ENCODE peak calls at places on chromosomes 3 and 15, in eight cellular contexts. Q is IMR-90, X is ovary, I is adrenal gland, L is uterus, Z is upper lobe of left lung, G is A549, W is heart left ventricle. R is an unnamed sample.
A peak's percentile ranks its signal among the peaks of the same experiment; 100 is the strongest.

GRCh38 chr3:100928638-100929428 is 64.4 kb downstream of the ABI3BP start:
- DNase-seq in Q (peak; percentile 95), X (no peak), I (no peak), L (no peak), Z (no peak), G (peak; percentile 76), W (no peak), R (no peak)

GRCh38 chr3:173065543-173065970 is 75.5 kb downstream of the SPATA16 start:
- DNase-seq in Q (peak; percentile 6), X (no peak), I (no peak), L (no peak), Z (no peak), G (no peak), W (no peak), R (no peak)

GRCh38 chr15:79474252-79474651 is 42.1 kb downstream of the MINAR1 start:
- DNase-seq in Q (peak; percentile 31), X (no peak), I (no peak), L (no peak), Z (no peak), G (no peak), W (no peak), R (no peak)

GRCh38 chr15:52503788-52504496 is 24.7 kb downstream of the MYO5A start:
- DNase-seq in Q (peak; percentile 86), X (no peak), I (no peak), L (no peak), Z (no peak), G (no peak), W (no peak), R (no peak)

GRCh38 chr3:195154793-195155535 is 116.0 kb downstream of the XXYLT1 start:
- DNase-seq in Q (peak; percentile 97), X (peak; percentile 94), I (peak; percentile 91), L (peak; percentile 93), Z (peak; percentile 89), G (no peak), W (peak; percentile 92), R (peak; percentile 88)

GRCh38 chr3:150218236-150218635 is 189.9 kb upstream of the TSC22D2 start:
- DNase-seq in Q (no peak), X (no peak), I (no peak), L (no peak), Z (no peak), G (no peak), W (no peak), R (no peak)

GRCh38 chr3:71847794-71848193 is 62.8 kb upstream of the PROK2 start:
- DNase-seq in Q (no peak), X (no peak), I (no peak), L (no peak), Z (no peak), G (no peak), W (no peak), R (no peak)

GRCh38 chr3:15055019-15055557 is 10.0 kb downstream of the MRPS25 start:
- DNase-seq in Q (peak; percentile 59), X (no peak), I (no peak), L (no peak), Z (no peak), G (no peak), W (no peak), R (no peak)

GRCh38 chr3:48952510-48953118 is 34.0 kb downstream of the ARIH2 start:
- DNase-seq in Q (no peak), X (no peak), I (peak; percentile 33), L (no peak), Z (peak; percentile 34), G (peak; percentile 19), W (no peak), R (peak; percentile 68)

GRCh38 chr15:42490246-42490742 is 647 bp downstream of the ZNF106 start:
- DNase-seq in Q (peak; percentile 4), X (no peak), I (no peak), L (no peak), Z (no peak), G (no peak), W (no peak), R (no peak)

GRCh38 chr3:45123841-45124269 is 22.3 kb downstream of the CDCP1 start:
- DNase-seq in Q (peak; percentile 91), X (no peak), I (no peak), L (peak; percentile 82), Z (no peak), G (peak; percentile 70), W (no peak), R (no peak)

GRCh38 chr3:181727122-181728036 is 15.7 kb downstream of the SOX2 start:
- DNase-seq in Q (no peak), X (no peak), I (no peak), L (no peak), Z (no peak), G (no peak), W (no peak), R (no peak)

GRCh38 chr3:11480663-11481298 is 162.9 kb downstream of the VGLL4 start:
- DNase-seq in Q (no peak), X (no peak), I (no peak), L (peak; percentile 83), Z (no peak), G (no peak), W (no peak), R (peak; percentile 27)

GRCh38 chr3:82133070-82133606 is 371.7 kb upstream of the GBE1 start:
- DNase-seq in Q (peak; percentile 63), X (peak; percentile 47), I (peak; percentile 73), L (peak; percentile 38), Z (peak; percentile 54), G (peak; percentile 65), W (peak; percentile 60), R (peak; percentile 69)

GRCh38 chr3:66991478-66991877 is 6.6 kb upstream of the KBTBD8 start:
- DNase-seq in Q (peak; percentile 96), X (no peak), I (no peak), L (no peak), Z (no peak), G (peak; percentile 17), W (no peak), R (no peak)

GRCh38 chr15:44659041-44659440 is 4.4 kb downstream of the SPG11 start:
- DNase-seq in Q (no peak), X (no peak), I (no peak), L (no peak), Z (no peak), G (no peak), W (no peak), R (no peak)

GRCh38 chr3:169232863-169233262 is 430.6 kb downstream of the MECOM start:
- DNase-seq in Q (peak; percentile 64), X (no peak), I (no peak), L (no peak), Z (no peak), G (no peak), W (no peak), R (no peak)
- TF ChIP-seq POLR2A in Q (no peak), X (no peak), I (no peak), L (no peak), Z (no peak), G (no peak), W (no peak), R (no peak)

GRCh38 chr15:57507111-57507510 is 84.6 kb upstream of the MYZAP start:
- DNase-seq in Q (no peak), X (no peak), I (no peak), L (no peak), Z (no peak), G (no peak), W (no peak), R (no peak)

GRCh38 chr15:57505056-57505713 is 86.5 kb upstream of the MYZAP start:
- DNase-seq in Q (no peak), X (no peak), I (no peak), L (no peak), Z (peak; percentile 46), G (peak; percentile 55), W (no peak), R (peak; percentile 59)

GRCh38 chr15:57506422-57506821 is 85.3 kb upstream of the MYZAP start:
- DNase-seq in Q (no peak), X (no peak), I (no peak), L (no peak), Z (no peak), G (peak; percentile 24), W (no peak), R (peak; percentile 47)

GRCh38 chr15:57504599-57504940 is 87.1 kb upstream of the MYZAP start:
- DNase-seq in Q (no peak), X (no peak), I (no peak), L (no peak), Z (no peak), G (no peak), W (no peak), R (peak; percentile 32)

DNA sequence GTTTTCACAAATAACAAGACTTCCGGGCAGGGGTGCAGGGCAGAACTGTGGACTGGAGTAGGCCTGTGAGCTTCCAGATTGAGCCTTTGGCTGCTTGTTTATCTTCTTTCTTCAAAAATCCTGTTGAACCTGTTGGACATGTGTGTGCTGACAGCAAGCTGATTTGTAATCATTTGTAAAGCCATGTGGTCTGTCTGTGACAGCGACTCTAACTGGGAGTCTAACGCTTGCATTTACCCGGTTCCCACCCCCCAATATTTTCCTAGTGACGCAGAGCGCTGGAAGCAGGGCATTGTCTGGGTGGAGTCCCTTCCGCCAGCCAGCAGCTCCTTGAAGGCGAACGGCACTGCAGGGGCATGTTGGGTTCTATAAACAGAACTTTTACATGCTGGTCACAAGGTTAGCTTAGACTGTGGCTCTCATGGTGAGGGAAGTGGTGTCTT is 85.7 kb upstream of the MYZAP start:
- DNase-seq in Q (no peak), X (no peak), I (no peak), L (peak; percentile 44), Z (peak; percentile 88), G (peak; percentile 39), W (peak; percentile 66), R (peak; percentile 94)
- H3K27ac ChIP-seq in Q (no peak overlapping the region), X (peak overlapping the region; percentile 45), I (no peak overlapping the region), L (peak overlapping the region; percentile 43), Z (peak overlapping the region; percentile 85), G (peak overlapping the region; percentile 41), W (peak overlapping the region; percentile 66), R (peak overlapping the region; percentile 91)

DNA sequence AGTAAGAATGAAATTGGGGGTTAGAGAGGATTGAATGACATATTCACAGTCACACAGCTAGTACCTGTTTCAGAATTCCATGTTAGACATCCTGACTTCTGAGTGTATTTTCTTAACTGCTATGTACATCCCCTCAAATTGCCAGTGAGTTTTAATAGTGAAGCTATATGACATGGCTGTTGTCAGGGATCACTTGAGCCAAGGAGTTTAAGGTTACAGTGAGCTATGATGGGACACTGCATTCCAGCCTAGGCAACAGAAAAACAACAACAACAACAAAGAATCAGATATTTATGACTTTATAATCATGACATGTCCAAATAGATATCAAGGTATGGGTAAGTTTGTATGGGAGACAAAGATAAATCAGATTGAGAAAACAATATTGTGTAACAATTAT is 16.6 kb downstream of the PARP15 start:
- DNase-seq in Q (no peak), X (no peak), I (no peak), L (no peak), Z (no peak), G (no peak), W (no peak), R (no peak)
- TF ChIP-seq POLR2A in Q (no peak), X (no peak), I (no peak), L (no peak), Z (no peak), G (no peak), W (no peak), R (no peak)

GRCh38 chr3:179163503-179163902 is 15.3 kb downstream of the PIK3CA start:
- DNase-seq in Q (no peak), X (no peak), I (no peak), L (no peak), Z (no peak), G (no peak), W (no peak), R (no peak)

GRCh38 chr3:179168933-179169332 is 20.8 kb downstream of the PIK3CA start:
- DNase-seq in Q (no peak), X (no peak), I (no peak), L (no peak), Z (no peak), G (no peak), W (no peak), R (no peak)

GRCh38 chr3:179166561-179167201 is 18.5 kb downstream of the PIK3CA start:
- DNase-seq in Q (no peak), X (no peak), I (no peak), L (no peak), Z (no peak), G (no peak), W (no peak), R (no peak)

GRCh38 chr3:179164857-179165256 is 16.7 kb downstream of the PIK3CA start:
- DNase-seq in Q (no peak), X (no peak), I (no peak), L (no peak), Z (no peak), G (no peak), W (no peak), R (no peak)
- H3K27ac ChIP-seq in Q (no peak overlapping the region), X (no peak overlapping the region), I (no peak overlapping the region), L (no peak overlapping the region), Z (no peak overlapping the region), G (no peak overlapping the region), W (no peak overlapping the region), R (no peak overlapping the region)

R was measured in body of pancreas.